ENCODE peak calls at places on chromosomes 12 and 14, in four cellular contexts. F, Y, W and I are unnamed samples.
A peak's percentile ranks its signal among the peaks of the same experiment; 100 is the strongest.

GRCh38 chr12:93177208-93178153 is 200.2 kb upstream of the NUDT4 start:
- DNase-seq in F (peak; percentile 30), W (no peak), Y (no peak), I (no peak)

GRCh38 chr12:128823216-128823915 is 392 bp downstream of the SLC15A4 start:
- DNase-seq in F (peak; percentile 12), W (no peak), Y (no peak), I (peak; percentile 57)

GRCh38 chr14:20295067-20295466 is 10.7 kb downstream of the TTC5 start:
- DNase-seq in Y (no peak), W (no peak), F (no peak), I (no peak)

GRCh38 chr12:1811281-1811947 is 9.0 kb upstream of the LRTM2 start:
- DNase-seq in W (no peak), F (peak; percentile 75), Y (no peak), I (no peak)

GRCh38 chr12:32181498-32182175 is 75.0 kb downstream of the BICD1 start:
- DNase-seq in Y (peak; percentile 58), F (no peak), W (no peak), I (no peak)

GRCh38 chr14:103607039-103607668 is 21.9 kb upstream of the KLC1 start:
- DNase-seq in F (no peak), W (no peak), Y (peak; percentile 87), I (peak; percentile 58)

GRCh38 chr12:28974166-28974565 is 174.9 kb upstream of the FAR2 start:
- DNase-seq in W (no peak), F (no peak), Y (no peak), I (no peak)

GRCh38 chr12:7797698-7798398 is 8.6 kb downstream of the NANOG start:
- DNase-seq in Y (no peak), F (no peak), W (no peak), I (no peak)

GRCh38 chr12:33988888-33989287 is 33.4 kb upstream of the ALG10 start:
- DNase-seq in Y (no peak), W (no peak), F (no peak), I (no peak)

GRCh38 chr14:52119030-52119429 is 50.2 kb upstream of the NID2 start:
- DNase-seq in F (peak; percentile 91), Y (no peak), W (no peak), I (no peak)

GRCh38 chr14:105056303-105056831 is 8.9 kb downstream of the GPR132 start:
- DNase-seq in F (no peak), Y (peak; percentile 26), W (no peak), I (no peak)

GRCh38 chr12:94509317-94509716 is 49.6 kb upstream of the CEP83 start:
- DNase-seq in Y (no peak), W (no peak), F (no peak), I (no peak)

GRCh38 chr14:94679106-94679819 is 67.1 kb downstream of the SERPINA3 start:
- DNase-seq in F (no peak), Y (no peak), W (no peak), I (no peak)

GRCh38 chr12:14681640-14682039 is 14.8 kb downstream of the GUCY2C start:
- DNase-seq in W (no peak), F (no peak), Y (no peak), I (no peak)

GRCh38 chr12:93733358-93733757 is 56.2 kb downstream of the CRADD start:
- DNase-seq in W (no peak), Y (no peak), F (no peak), I (no peak)

GRCh38 chr14:56112781-56113180 is 5.4 kb upstream of the PELI2 start:
- DNase-seq in W (no peak), F (no peak), Y (no peak), I (no peak)

GRCh38 chr12:91139981-91140659 is 28.8 kb upstream of the LUM start:
- DNase-seq in Y (no peak), F (no peak), W (no peak), I (no peak)

GRCh38 chr14:59069455-59069854 is 119.0 kb upstream of the DAAM1 start:
- DNase-seq in W (no peak), Y (no peak), F (peak; percentile 77), I (no peak)
- TF ChIP-seq JUND in W (no peak), Y (no peak), F (no peak), I (no peak)

DNA sequence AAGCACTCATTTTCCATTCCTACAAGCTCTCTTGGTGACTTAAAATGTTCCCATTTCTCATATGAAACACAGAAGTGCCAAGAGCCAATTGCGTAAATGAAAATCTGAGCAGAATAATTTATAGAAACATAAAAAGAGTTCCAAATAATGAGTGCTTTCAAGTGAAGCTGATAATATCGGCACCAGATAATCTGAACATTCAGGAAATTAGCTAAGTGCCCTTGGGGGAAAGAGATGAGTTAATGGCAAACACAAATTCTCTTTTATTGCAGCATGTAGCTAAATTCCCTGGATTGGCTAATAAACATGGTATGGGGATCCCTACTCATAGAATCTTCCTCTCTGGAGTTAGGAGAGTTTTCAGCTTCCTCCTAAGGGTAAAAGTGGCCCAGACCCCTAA is 46.7 kb downstream of the DAD1 start:
- DNase-seq in F (no peak), W (no peak), Y (no peak), I (no peak)
- TF ChIP-seq JUND in F (no peak), W (no peak), Y (no peak), I (no peak)

GRCh38 chr12:52454411-52455201 is 2.7 kb upstream of the KRT6B start:
- DNase-seq in W (peak; percentile 28), Y (no peak), F (no peak), I (peak; percentile 53)
- TF ChIP-seq JUND in W (peak; percentile 22), Y (no peak), F (no peak), I (no peak)

GRCh38 chr14:29265852-29266251 is 499.3 kb downstream of the FOXG1 start:
- DNase-seq in Y (no peak), F (no peak), W (no peak), I (no peak)

GRCh38 chr14:29262979-29263378 is 496.4 kb downstream of the FOXG1 start:
- DNase-seq in W (no peak), F (no peak), Y (no peak), I (no peak)

GRCh38 chr14:29264865-29265264 is 498.3 kb downstream of the FOXG1 start:
- DNase-seq in F (no peak), W (no peak), Y (no peak), I (no peak)
- TF ChIP-seq JUND in F (no peak), W (no peak), Y (no peak), I (no peak)

GRCh38 chr14:62269204-62269603 is 507.0 kb downstream of the SNAPC1 start:
- DNase-seq in F (no peak), Y (no peak), W (no peak), I (no peak)
- TF ChIP-seq JUND in F (no peak), Y (no peak), W (no peak), I (no peak)

DNA sequence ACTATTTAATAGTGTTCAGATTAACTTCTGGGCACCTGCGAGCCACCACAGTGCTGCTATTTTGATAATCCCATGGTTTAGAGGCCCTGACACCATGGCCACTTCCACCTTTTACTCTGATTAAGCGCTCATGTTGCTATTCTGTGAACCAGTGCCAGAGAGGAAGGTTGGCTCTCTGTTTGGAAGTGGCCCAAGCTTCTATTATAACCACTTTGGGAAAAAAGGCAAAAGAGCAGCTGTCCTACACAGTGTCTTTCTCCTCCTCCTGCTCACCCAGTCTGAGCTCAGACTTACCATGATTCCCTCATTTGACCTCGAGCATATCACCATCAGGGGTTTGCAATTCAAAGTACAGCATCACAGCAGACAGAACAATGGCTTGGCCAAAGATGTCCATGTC is 23.3 kb downstream of the DYRK2 start:
- DNase-seq in Y (no peak), F (no peak), W (no peak), I (no peak)
- TF ChIP-seq JUND in Y (no peak), F (no peak), W (no peak), I (no peak)

GRCh38 chr14:58100735-58101368 is 51.2 kb downstream of the ARMH4 start:
- DNase-seq in F (no peak), Y (no peak), W (no peak), I (no peak)
- TF ChIP-seq JUND in F (no peak), Y (peak; percentile 5), W (no peak), I (no peak)

GRCh38 chr14:88421286-88421685 is 35.8 kb downstream of the SPATA7 start:
- DNase-seq in F (no peak), Y (no peak), W (no peak), I (no peak)
- TF ChIP-seq JUND in F (no peak), Y (no peak), W (no peak), I (no peak)